ENCODE peak calls at places on chromosomes 4 and X, in six cellular contexts. T is WTC11, P is endothelial cell of umbilical vein, Z is HepG2, W is A549, C is H1. G is an unnamed sample.

GRCh38 chr4:64539234-64539849 is 130.1 kb upstream of the TECRL start:
- DNase-seq in T (peak), P (peak), Z (peak), W (peak), C (no peak), G (peak)

GRCh38 chrX:8748855-8749254 is 16.9 kb upstream of the ANOS1 start:
- DNase-seq in T (no peak), P (peak), Z (no peak), W (peak), C (no peak), G (peak)

GRCh38 chrX:110853610-110854009 is 58.0 kb upstream of the CHRDL1 start:
- DNase-seq in T (peak), P (no peak), Z (no peak), W (peak), C (no peak), G (peak)

GRCh38 chr4:105921301-105921700 is 26.0 kb downstream of the NPNT start:
- DNase-seq in T (no peak), P (no peak), Z (no peak), W (no peak), C (no peak), G (no peak)

GRCh38 chr4:1082215-1083182 is 30.9 kb downstream of the RNF212 start:
- DNase-seq in T (no peak), P (peak), Z (no peak), W (peak), C (no peak), G (no peak)

GRCh38 chr4:130395871-130396270 is 1299.9 kb downstream of the C4orf33 start:
- DNase-seq in T (no peak), P (peak), Z (no peak), W (peak), C (no peak), G (no peak)

GRCh38 chr4:187059031-187059430 is 335.4 kb upstream of the FAT1 start:
- DNase-seq in T (no peak), P (no peak), Z (no peak), W (no peak), C (no peak), G (no peak)

GRCh38 chrX:16788477-16788876 is 2.2 kb downstream of the TXLNG start:
- DNase-seq in T (no peak), P (no peak), Z (no peak), W (no peak), C (no peak), G (no peak)

GRCh38 chr4:185096032-185096653 is 46.9 kb upstream of the SLC25A4 start:
- DNase-seq in T (no peak), P (peak), Z (peak), W (peak), C (no peak), G (peak)
- TF ChIP-seq JUN in T (no peak), P (no peak), Z (no peak), W (no peak), C (no peak), G (no peak)

DNA sequence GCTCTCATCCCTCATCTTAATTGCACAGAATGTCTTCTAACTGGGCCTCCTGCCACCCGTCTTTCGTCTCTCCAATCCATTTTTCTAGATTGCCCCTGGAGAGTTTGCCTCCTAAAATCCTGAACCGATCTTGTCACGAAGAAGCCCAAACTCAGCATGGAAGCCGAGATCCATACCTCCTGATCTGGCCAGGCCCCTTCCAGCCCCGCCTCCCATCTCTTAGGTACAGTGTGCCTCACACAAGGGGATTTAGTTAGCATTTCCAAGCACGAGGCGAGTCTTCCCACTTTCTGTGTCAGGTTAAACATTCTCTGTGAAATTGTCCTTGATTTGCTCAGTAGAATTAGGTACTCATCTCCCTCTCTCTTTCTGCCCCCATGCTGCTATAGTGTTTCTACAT is 80.0 kb upstream of the TENM3 start:
- DNase-seq in T (no peak), P (no peak), Z (no peak), W (no peak), C (no peak), G (no peak)
- TF ChIP-seq JUN in T (no peak), P (no peak), Z (no peak), W (no peak), C (no peak), G (no peak)

GRCh38 chr4:18736551-18736950 is 715.0 kb upstream of the LCORL start:
- DNase-seq in T (no peak), P (no peak), Z (no peak), W (no peak), C (no peak), G (no peak)

GRCh38 chr4:18733956-18734872 is 712.7 kb upstream of the LCORL start:
- DNase-seq in T (no peak), P (no peak), Z (no peak), W (no peak), C (no peak), G (no peak)

DNA sequence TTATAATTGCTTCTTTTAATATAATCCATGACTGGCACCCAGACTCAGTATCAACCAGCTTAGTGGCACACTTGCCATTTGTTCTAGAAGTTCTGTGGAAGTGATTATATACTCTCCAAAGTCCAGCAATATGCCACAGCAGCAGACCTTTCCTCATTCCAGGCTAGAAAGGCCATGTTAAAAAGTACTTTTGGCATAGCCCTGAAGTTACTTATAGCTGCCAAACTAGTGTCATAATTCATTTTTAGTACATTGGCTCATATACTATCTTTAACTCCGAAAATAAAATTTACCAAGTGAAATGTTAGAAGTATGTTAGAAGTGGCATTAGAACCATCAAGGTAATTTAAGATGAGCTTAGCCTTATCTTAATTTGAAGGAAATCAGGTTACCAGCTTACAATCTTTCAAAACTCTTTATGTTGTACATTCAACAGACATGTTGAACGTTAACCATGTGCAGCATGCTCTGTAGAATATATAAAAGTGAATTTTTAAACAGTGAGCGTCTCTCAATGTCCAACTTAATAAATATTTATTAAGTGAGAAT is 714.3 kb upstream of the LCORL start:
- DNase-seq in T (no peak), P (no peak), Z (no peak), W (no peak), C (no peak), G (no peak)
- TF ChIP-seq JUN in T (no peak), P (no peak), Z (no peak), W (no peak), C (no peak), G (no peak)

GRCh38 chr4:16110199-16110598 is 26.4 kb upstream of the PROM1 start:
- DNase-seq in T (no peak), P (no peak), Z (no peak), W (no peak), C (no peak), G (no peak)
- TF ChIP-seq JUN in T (no peak), P (no peak), Z (no peak), W (no peak), C (no peak), G (no peak)

GRCh38 chr4:8506373-8507250 is 66.0 kb downstream of the TRMT44 start:
- DNase-seq in T (peak), P (no peak), Z (no peak), W (no peak), C (no peak), G (no peak)
- TF ChIP-seq JUN in T (no peak), P (no peak), Z (no peak), W (no peak), C (no peak), G (no peak)

DNA sequence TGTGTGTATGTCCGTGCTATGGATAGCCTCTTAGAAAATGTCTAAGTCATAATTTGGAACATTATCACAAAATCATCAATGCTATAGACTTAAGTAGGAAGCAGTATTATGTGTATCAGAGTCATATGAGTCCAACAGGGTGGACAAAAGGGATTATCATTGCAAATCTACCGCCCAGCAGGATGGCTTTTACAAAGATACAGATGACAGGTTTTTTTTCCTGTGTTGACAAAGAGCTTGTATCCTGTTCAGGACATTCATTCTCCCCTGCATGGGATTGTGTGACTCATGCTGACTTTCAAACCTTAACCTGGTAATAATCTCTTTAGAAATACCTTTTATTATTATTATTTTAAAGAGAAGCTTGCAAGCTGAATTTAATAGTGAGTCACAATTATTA is 310.3 kb upstream of the GNPDA2 start:
- DNase-seq in T (no peak), P (no peak), Z (no peak), W (no peak), C (no peak), G (no peak)
- TF ChIP-seq JUN in T (no peak), P (no peak), Z (no peak), W (no peak), C (no peak), G (no peak)

GRCh38 chr4:94571720-94572119 is 120.0 kb downstream of the PDLIM5 start:
- DNase-seq in T (no peak), P (no peak), Z (no peak), W (no peak), C (no peak), G (no peak)
- TF ChIP-seq JUN in T (no peak), P (no peak), Z (no peak), W (no peak), C (no peak), G (no peak)

DNA sequence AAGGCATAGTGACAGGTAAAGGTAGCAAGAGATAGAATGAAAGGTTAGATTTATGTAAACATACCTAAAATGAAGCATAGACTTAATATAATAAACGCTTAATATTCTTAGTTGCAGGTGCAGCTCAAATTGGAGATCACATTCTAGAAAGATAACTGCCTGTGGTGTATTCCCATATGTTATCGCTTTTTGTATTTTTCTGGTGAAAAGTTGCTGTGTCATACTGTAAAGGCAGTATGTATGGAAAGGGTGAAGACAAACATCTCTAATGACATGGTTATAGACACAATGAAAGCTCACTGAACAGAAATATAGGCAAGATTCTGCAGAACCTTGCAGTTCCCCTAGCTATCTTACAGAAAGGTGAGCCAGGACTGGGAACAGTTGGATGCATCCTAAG is 240.3 kb downstream of the DCLK2 start:
- DNase-seq in T (no peak), P (no peak), Z (no peak), W (no peak), C (no peak), G (no peak)
- TF ChIP-seq JUN in T (no peak), P (no peak), Z (no peak), W (no peak), C (no peak), G (no peak)

DNA sequence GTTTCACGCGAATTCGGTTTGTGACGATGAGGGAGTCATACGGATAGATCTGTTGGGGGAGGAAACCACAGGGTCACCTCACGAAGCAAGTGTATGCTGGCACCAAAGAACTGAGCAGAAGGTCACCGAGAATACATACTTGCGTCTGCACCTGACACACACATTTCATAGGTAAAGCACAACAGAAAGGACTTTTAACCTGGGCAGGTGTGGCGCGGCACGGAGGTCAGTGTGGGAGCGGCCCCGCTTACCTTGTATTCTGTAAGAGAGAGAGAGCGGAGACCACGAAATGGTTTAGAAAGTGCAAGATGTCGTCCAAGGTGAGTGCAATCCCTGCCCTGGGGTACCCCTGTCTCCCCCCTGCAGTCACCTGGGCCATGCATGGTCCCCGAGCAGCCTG is 43.6 kb upstream of the AFAP1 start:
- DNase-seq in T (no peak), P (no peak), Z (no peak), W (no peak), C (no peak), G (no peak)
- TF ChIP-seq JUN in T (no peak), P (no peak), Z (no peak), W (no peak), C (no peak), G (no peak)

GRCh38 chrX:134985479-134985878 is 5.3 kb upstream of the SMIM10 start:
- DNase-seq in T (no peak), P (no peak), Z (no peak), W (no peak), C (no peak), G (no peak)

DNA sequence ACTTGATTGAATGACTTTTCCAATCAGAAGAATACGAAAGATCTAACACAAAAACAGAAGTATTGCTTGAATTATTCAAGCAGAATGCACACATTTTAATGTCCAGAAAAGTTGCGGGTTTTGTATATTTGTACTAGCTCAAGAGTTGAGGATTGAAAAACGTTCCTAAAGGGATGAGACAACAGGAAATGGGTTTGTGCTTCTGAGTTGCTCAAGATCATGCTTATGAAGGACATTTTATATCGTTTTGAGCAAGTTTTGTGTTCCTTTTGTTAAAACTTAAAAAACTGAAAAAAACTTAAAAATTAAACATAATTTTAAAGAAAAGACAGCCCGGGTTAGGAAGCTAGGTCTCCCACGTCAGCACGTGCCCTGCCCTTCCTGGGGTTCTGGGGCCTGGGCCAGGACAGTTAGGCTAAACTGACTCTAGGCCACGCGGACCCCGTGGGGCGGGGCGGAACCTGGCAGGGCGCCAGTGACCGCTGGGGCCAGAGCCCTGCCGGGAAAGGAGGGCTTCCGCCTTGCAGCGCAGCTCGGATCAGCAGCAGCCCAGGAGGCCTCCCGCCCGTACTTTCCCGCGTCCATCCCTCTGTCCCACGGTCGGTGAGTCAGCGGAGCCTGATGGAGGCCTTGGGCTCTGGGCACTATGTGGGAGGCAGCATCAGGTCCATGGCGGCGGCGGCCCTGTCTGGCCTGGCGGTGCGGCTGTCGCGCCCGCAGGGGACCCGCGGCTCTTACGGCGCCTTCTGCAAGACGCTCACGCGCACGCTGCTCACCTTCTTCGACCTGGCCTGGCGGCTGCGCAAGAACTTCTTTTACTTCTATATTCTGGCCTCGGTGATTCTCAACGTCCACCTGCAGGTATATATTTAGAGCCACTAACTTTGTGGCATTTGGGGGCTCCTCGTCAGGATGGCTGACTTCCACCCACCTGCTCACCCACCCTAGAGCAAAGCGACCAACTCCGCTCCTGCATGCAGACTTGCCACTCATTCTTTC is at the start of gene SMIM10:
- DNase-seq in T (peak), P (peak), Z (no peak), W (peak), C (peak), G (peak)
- TF ChIP-seq JUN in T (no peak), P (no peak), Z (no peak), W (no peak), C (no peak), G (peak)

G was measured in K562.